ENCODE peak calls at places on chromosomes 6 and 20, in four cellular contexts. One of them, this sample, is unnamed.

GRCh38 chr20:51600016-51600420 is 57.5 kb upstream of the NFATC2 start:
- DNase-seq in ovary: no peak
- DNase-seq in sigmoid colon: no peak
- DNase-seq in A549: no peak
- DNase-seq in this sample: no peak

GRCh38 chr6:85192186-85192585 is 257.7 kb upstream of the NT5E start:
- DNase-seq in ovary: no peak
- DNase-seq in sigmoid colon: no peak
- DNase-seq in A549: no peak
- DNase-seq in this sample: no peak

GRCh38 chr6:76814496-76815458 is 648.5 kb downstream of the HTR1B start:
- DNase-seq in ovary: no peak
- DNase-seq in sigmoid colon: no peak
- DNase-seq in A549: no peak
- DNase-seq in this sample: no peak

GRCh38 chr6:170147832-170148708 is 142.8 kb downstream of the DLL1 start:
- DNase-seq in ovary: peak
- DNase-seq in sigmoid colon: peak
- DNase-seq in A549: no peak
- DNase-seq in this sample: peak

GRCh38 chr20:2729251-2729713 is 36.7 kb downstream of the EBF4 start:
- DNase-seq in ovary: no peak
- DNase-seq in sigmoid colon: no peak
- DNase-seq in A549: no peak
- DNase-seq in this sample: no peak

GRCh38 chr6:151372164-151372563 is 19.2 kb downstream of the ZBTB2 start:
- DNase-seq in ovary: no peak
- DNase-seq in sigmoid colon: no peak
- DNase-seq in A549: no peak
- DNase-seq in this sample: no peak

GRCh38 chr6:106287215-106287614 is 38.3 kb downstream of the ATG5 start:
- DNase-seq in ovary: no peak
- DNase-seq in sigmoid colon: no peak
- DNase-seq in A549: no peak
- DNase-seq in this sample: no peak

GRCh38 chr6:37204014-37204751 is 34.2 kb downstream of the PIM1 start:
- DNase-seq in ovary: peak
- DNase-seq in sigmoid colon: no peak
- DNase-seq in A549: peak
- DNase-seq in this sample: peak

GRCh38 chr20:22575087-22575721 is 9.2 kb downstream of the FOXA2 start:
- DNase-seq in ovary: no peak
- DNase-seq in sigmoid colon: no peak
- DNase-seq in A549: peak
- DNase-seq in this sample: peak

GRCh38 chr6:137240168-137240567 is 21.0 kb upstream of the IFNGR1 start:
- DNase-seq in ovary: no peak
- DNase-seq in sigmoid colon: peak
- DNase-seq in A549: no peak
- DNase-seq in this sample: peak

GRCh38 chr20:48139262-48140041 is 354.2 kb upstream of the SULF2 start:
- DNase-seq in ovary: peak
- DNase-seq in sigmoid colon: no peak
- DNase-seq in A549: no peak
- DNase-seq in this sample: no peak

GRCh38 chr6:17239260-17239659 is 41.9 kb upstream of the RBM24 start:
- DNase-seq in ovary: no peak
- DNase-seq in sigmoid colon: no peak
- DNase-seq in A549: no peak
- DNase-seq in this sample: no peak

GRCh38 chr6:95413789-95414188 is 163.5 kb upstream of the MANEA start:
- DNase-seq in ovary: no peak
- DNase-seq in sigmoid colon: no peak
- DNase-seq in A549: no peak
- DNase-seq in this sample: no peak

GRCh38 chr20:49529470-49529869 is 38.5 kb downstream of the PTGIS start:
- DNase-seq in ovary: no peak
- DNase-seq in sigmoid colon: no peak
- DNase-seq in A549: no peak
- DNase-seq in this sample: no peak

GRCh38 chr6:76940186-76940585 is 523.1 kb downstream of the HTR1B start:
- DNase-seq in ovary: no peak
- DNase-seq in sigmoid colon: no peak
- DNase-seq in A549: no peak
- DNase-seq in this sample: no peak

GRCh38 chr6:140366991-140367390 is 992.5 kb upstream of the CITED2 start:
- DNase-seq in ovary: no peak
- DNase-seq in sigmoid colon: no peak
- DNase-seq in A549: no peak
- DNase-seq in this sample: no peak

GRCh38 chr6:70394518-70395300 is 18.6 kb upstream of the FAM135A start:
- DNase-seq in ovary: no peak
- DNase-seq in sigmoid colon: no peak
- DNase-seq in A549: no peak
- DNase-seq in this sample: no peak

GRCh38 chr6:157259443-157259842 is 63.9 kb downstream of the TMEM242 start:
- DNase-seq in ovary: no peak
- DNase-seq in sigmoid colon: peak
- DNase-seq in A549: no peak
- DNase-seq in this sample: no peak

GRCh38 chr6:27864906-27865883 is 47.0 kb downstream of the OR2B2 start:
- DNase-seq in ovary: peak
- DNase-seq in sigmoid colon: peak
- DNase-seq in A549: peak
- DNase-seq in this sample: peak

GRCh38 chr6:169854083-169854725 is 102.8 kb downstream of the ERMARD start:
- DNase-seq in ovary: no peak
- DNase-seq in sigmoid colon: no peak
- DNase-seq in A549: no peak
- DNase-seq in this sample: no peak

GRCh38 chr20:21517566-21518277 is 3.9 kb upstream of the NKX2-2 start:
- DNase-seq in ovary: no peak
- DNase-seq in sigmoid colon: no peak
- DNase-seq in A549: no peak
- DNase-seq in this sample: no peak

GRCh38 chr6:49576618-49577017 is 26.1 kb downstream of the C6orf141 start:
- DNase-seq in ovary: no peak
- DNase-seq in sigmoid colon: no peak
- DNase-seq in A549: no peak
- DNase-seq in this sample: no peak

GRCh38 chr20:31516651-31517050 is 2.4 kb downstream of the HM13 start:
- DNase-seq in ovary: no peak
- DNase-seq in sigmoid colon: no peak
- DNase-seq in A549: no peak
- DNase-seq in this sample: no peak

GRCh38 chr6:111898452-111898851 is 25.2 kb upstream of the FYN start:
- DNase-seq in ovary: no peak
- DNase-seq in sigmoid colon: no peak
- DNase-seq in A549: no peak
- DNase-seq in this sample: no peak

GRCh38 chr6:3337521-3338350 is 79.0 kb downstream of the PSMG4 start:
- DNase-seq in ovary: no peak
- DNase-seq in sigmoid colon: no peak
- DNase-seq in A549: peak
- DNase-seq in this sample: no peak

GRCh38 chr6:3336859-3337515 is 78.2 kb downstream of the PSMG4 start:
- DNase-seq in ovary: no peak
- DNase-seq in sigmoid colon: no peak
- DNase-seq in A549: no peak
- DNase-seq in this sample: no peak

GRCh38 chr20:1631309-1632227 is 11.8 kb upstream of the SIRPB1 start:
- DNase-seq in ovary: no peak
- DNase-seq in sigmoid colon: no peak
- DNase-seq in A549: no peak
- DNase-seq in this sample: no peak

GRCh38 chr6:156809034-156809433 is 31.9 kb downstream of the ARID1B start:
- DNase-seq in ovary: no peak
- DNase-seq in sigmoid colon: no peak
- DNase-seq in A549: no peak
- DNase-seq in this sample: no peak

GRCh38 chr6:129672883-129673631 is 36.9 kb downstream of the ARHGAP18 start:
- DNase-seq in ovary: no peak
- DNase-seq in sigmoid colon: no peak
- DNase-seq in A549: peak
- DNase-seq in this sample: no peak
- TF ChIP-seq POLR2A in ovary: no peak
- TF ChIP-seq POLR2A in sigmoid colon: no peak
- TF ChIP-seq POLR2A in A549: no peak
- TF ChIP-seq POLR2A in this sample: no peak

DNA sequence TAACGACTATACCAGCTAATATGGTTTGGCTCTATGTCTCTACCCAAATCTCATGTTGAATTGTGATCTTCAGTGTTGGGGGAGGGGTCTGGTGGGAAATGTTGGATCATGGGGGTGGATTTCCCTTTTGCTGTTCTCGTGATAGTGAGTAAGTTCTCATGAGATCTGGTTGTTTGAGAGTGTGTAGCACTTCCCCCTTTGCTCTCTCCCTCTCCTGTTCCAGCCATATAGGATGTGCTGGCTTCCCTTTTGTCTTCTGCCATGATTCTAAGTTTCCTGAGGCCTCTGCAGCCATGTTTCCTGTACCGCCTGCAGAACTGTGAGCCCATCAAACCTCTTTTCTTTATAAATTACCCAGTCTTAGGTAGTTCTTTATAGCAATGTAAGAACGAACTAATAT is 61.8 kb upstream of the NEDD9 start:
- DNase-seq in ovary: no peak
- DNase-seq in sigmoid colon: no peak
- DNase-seq in A549: no peak
- DNase-seq in this sample: no peak
- TF ChIP-seq EP300 in ovary: no peak
- TF ChIP-seq EP300 in sigmoid colon: no peak
- TF ChIP-seq EP300 in A549: no peak
- TF ChIP-seq EP300 in this sample: no peak

GRCh38 chr20:44609511-44610312 is 27.3 kb downstream of the PKIG start:
- DNase-seq in ovary: peak
- DNase-seq in sigmoid colon: peak
- DNase-seq in A549: peak
- DNase-seq in this sample: peak
- TF ChIP-seq POLR2A in ovary: no peak
- TF ChIP-seq POLR2A in sigmoid colon: no peak
- TF ChIP-seq POLR2A in A549: peak
- TF ChIP-seq POLR2A in this sample: no peak

GRCh38 chr20:4812216-4812615 is 90.5 kb downstream of the PRND start:
- DNase-seq in ovary: no peak
- DNase-seq in sigmoid colon: no peak
- DNase-seq in A549: no peak
- DNase-seq in this sample: no peak

GRCh38 chr20:4811661-4812181 is 90.0 kb downstream of the PRND start:
- DNase-seq in ovary: no peak
- DNase-seq in sigmoid colon: peak
- DNase-seq in A549: no peak
- DNase-seq in this sample: peak

GRCh38 chr20:4813076-4813838 is 91.5 kb downstream of the PRND start:
- DNase-seq in ovary: peak
- DNase-seq in sigmoid colon: peak
- DNase-seq in A549: no peak
- DNase-seq in this sample: peak

GRCh38 chr20:4811257-4811656 is 89.5 kb downstream of the PRND start:
- DNase-seq in ovary: no peak
- DNase-seq in sigmoid colon: peak
- DNase-seq in A549: no peak
- DNase-seq in this sample: no peak

DNA sequence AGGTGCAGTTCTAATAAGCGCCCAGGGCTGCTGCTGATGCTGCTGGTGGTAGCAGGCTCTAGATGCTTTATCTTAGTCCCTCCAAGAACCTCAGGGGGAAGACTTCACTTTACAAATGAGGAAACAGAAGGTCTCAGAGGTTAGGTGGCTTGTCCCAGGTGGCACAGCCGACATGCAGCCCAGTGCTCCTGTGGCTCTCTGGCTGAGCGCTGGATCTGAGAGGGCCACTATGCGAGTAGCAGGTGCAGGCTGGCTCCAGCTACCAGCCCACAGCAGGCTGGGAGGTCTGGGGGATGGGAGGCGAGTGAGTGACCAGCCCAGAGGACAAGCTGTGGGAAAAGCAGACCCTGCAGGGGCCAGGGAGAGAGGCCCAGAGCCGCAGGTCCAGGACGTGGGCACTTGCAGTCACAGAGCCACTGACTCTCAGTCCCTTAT is 90.9 kb downstream of the PRND start:
- DNase-seq in ovary: no peak
- DNase-seq in sigmoid colon: no peak
- DNase-seq in A549: no peak
- DNase-seq in this sample: peak
- TF ChIP-seq EP300 in ovary: no peak
- TF ChIP-seq EP300 in sigmoid colon: no peak
- TF ChIP-seq EP300 in A549: no peak
- TF ChIP-seq EP300 in this sample: no peak

DNA sequence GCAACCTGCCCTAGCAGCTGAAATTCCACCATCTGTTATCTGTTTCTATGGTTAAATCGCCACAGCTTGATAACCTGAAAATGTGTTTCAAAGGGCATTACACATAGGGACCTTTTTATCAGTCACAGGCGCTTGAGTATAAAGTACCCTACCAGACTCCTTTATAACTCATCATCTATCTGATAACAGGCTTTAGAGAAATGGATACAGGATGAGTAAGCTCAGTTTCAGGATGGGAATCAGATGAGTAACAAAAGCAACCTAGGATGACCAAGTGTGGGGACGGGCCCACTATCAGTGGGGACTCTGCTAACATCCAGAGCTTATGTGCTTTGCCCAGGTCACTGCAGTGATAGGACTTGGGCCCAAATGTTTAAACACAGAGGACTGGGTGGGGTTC is 75.6 kb downstream of the PRND start:
- DNase-seq in ovary: no peak
- DNase-seq in sigmoid colon: no peak
- DNase-seq in A549: no peak
- DNase-seq in this sample: no peak
- TF ChIP-seq POLR2A in ovary: no peak
- TF ChIP-seq POLR2A in sigmoid colon: no peak
- TF ChIP-seq POLR2A in A549: no peak
- TF ChIP-seq POLR2A in this sample: no peak

DNA sequence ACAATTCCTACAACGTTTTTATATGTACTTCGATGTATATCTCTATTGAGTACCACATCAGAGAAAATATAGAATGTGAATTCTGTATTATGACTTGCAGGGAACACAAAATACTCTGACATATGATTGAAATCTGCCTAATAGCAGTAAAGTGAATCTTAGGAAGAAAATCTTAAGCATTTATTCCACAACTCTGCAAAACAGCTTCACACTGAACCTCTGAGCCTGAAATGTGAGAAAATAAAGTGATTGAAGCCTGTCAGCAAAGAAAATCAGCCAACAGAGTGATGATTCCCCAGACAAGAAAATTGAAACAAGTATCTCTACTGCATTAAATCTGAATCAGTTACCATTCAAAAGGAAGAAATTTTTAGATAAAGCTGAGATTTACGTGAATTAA is 499.5 kb upstream of the RNF217 start:
- DNase-seq in ovary: no peak
- DNase-seq in sigmoid colon: no peak
- DNase-seq in A549: no peak
- DNase-seq in this sample: no peak
- TF ChIP-seq EP300 in ovary: no peak
- TF ChIP-seq EP300 in sigmoid colon: no peak
- TF ChIP-seq EP300 in A549: no peak
- TF ChIP-seq EP300 in this sample: no peak

GRCh38 chr6:53547815-53548496 is 3.1 kb upstream of the GCLC start:
- DNase-seq in ovary: peak
- DNase-seq in sigmoid colon: peak
- DNase-seq in A549: peak
- DNase-seq in this sample: peak
- TF ChIP-seq POLR2A in ovary: peak
- TF ChIP-seq POLR2A in sigmoid colon: peak
- TF ChIP-seq POLR2A in A549: peak
- TF ChIP-seq POLR2A in this sample: peak

This sample was measured in transverse colon.